ENCODE peak calls at places on chromosomes 13 and 19, in four cellular contexts. J, A, Y and Q are unnamed samples. For H3K27me3, the result is how much of the 10 kb centered on the place peaks cover.

GRCh38 chr19:2491130-2491801 is 15.3 kb downstream of the GADD45B start:
- DNase-seq in J (peak), A (peak), Y (peak), Q (peak)

GRCh38 chr19:9883231-9883758 is 48.2 kb downstream of the PIN1 start:
- DNase-seq in J (no peak), A (peak), Y (no peak), Q (peak)

GRCh38 chr19:15843186-15843585 is 27.7 kb upstream of the OR10H1 start:
- DNase-seq in J (no peak), A (no peak), Y (no peak), Q (no peak)

GRCh38 chr13:36919206-36919832 is 719 bp downstream of the SMAD9 start:
- DNase-seq in J (no peak), A (peak), Y (no peak), Q (peak)

GRCh38 chr13:31250435-31250834 is 50.7 kb downstream of the B3GLCT start:
- DNase-seq in J (no peak), A (no peak), Y (no peak), Q (no peak)

GRCh38 chr13:20720499-20720898 is 17.0 kb downstream of the IL17D start:
- DNase-seq in J (no peak), A (no peak), Y (no peak), Q (no peak)

GRCh38 chr19:43723588-43723987 is 7.7 kb downstream of the IRGC start:
- DNase-seq in J (no peak), A (no peak), Y (peak), Q (no peak)

GRCh38 chr13:114148521-114148855 is 16.1 kb upstream of the RASA3 start:
- DNase-seq in J (peak), A (peak), Y (peak), Q (peak)

GRCh38 chr13:97275265-97275664 is 53.1 kb downstream of the MBNL2 start:
- DNase-seq in J (no peak), A (no peak), Y (peak), Q (no peak)

GRCh38 chr13:59982631-59983382 is 180.9 kb downstream of the DIAPH3 start:
- DNase-seq in J (no peak), A (no peak), Y (no peak), Q (no peak)

GRCh38 chr13:32538234-32538620 is 368 bp downstream of the N4BP2L2 start:
- DNase-seq in J (peak), A (no peak), Y (no peak), Q (peak)

GRCh38 chr13:48715977-48716376 is 62.2 kb downstream of the CYSLTR2 start:
- DNase-seq in J (no peak), A (no peak), Y (no peak), Q (no peak)

GRCh38 chr19:42450314-42450934 is 7.7 kb upstream of the CXCL17 start:
- DNase-seq in J (peak), A (peak), Y (peak), Q (peak)

GRCh38 chr19:5891572-5891937 is 12.0 kb downstream of the NDUFA11 start:
- DNase-seq in J (no peak), A (peak), Y (no peak), Q (no peak)

GRCh38 chr19:55455576-55456235 is 5.7 kb downstream of the ISOC2 start:
- DNase-seq in J (no peak), A (no peak), Y (no peak), Q (no peak)

GRCh38 chr13:28349901-28350654 is 144.8 kb downstream of the FLT1 start:
- DNase-seq in J (no peak), A (no peak), Y (no peak), Q (no peak)
- H3K4me3 ChIP-seq in J (no peak), A (no peak), Y (no peak), Q (no peak)

GRCh38 chr13:38998739-38999138 is 8.1 kb upstream of the STOML3 start:
- DNase-seq in J (no peak), A (no peak), Y (no peak), Q (no peak)

GRCh38 chr13:38990693-38991092 is at the start of gene STOML3:
- DNase-seq in J (no peak), A (no peak), Y (no peak), Q (no peak)

DNA sequence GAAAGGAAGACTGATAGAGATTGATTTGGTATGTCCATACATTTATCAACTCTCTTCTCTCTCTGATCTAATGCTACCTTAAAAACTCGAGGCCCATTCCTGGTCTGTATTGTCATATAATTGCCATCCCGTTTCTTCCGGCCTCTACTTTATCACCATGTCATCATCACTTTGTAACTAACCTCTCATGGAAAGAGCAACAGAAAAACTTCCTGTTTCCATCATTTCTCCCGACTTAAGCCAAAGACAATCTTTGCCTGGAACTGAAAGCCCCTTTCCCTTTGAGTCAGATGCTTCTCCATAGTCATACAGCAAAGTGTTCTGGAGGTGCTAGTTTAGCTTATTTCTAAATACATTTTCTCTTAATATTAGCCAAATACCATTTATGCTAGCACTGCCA is 2.8 kb upstream of the STOML3 start:
- DNase-seq in J (no peak), A (no peak), Y (no peak), Q (no peak)
- H3K27me3 ChIP-seq in J (under half), A (under half), Y (under half), Q (under half)

GRCh38 chr19:11722414-11722813 is 16.3 kb downstream of the ZNF823 start:
- DNase-seq in J (no peak), A (no peak), Y (no peak), Q (no peak)
- H3K4me3 ChIP-seq in J (no peak), A (no peak), Y (no peak), Q (no peak)

GRCh38 chr19:53907193-53907581 is 1.9 kb upstream of the CACNG7 start:
- DNase-seq in J (no peak), A (peak), Y (no peak), Q (peak)
- H3K27me3 ChIP-seq in J (under half), A (half or more), Y (under half), Q (half or more)

DNA sequence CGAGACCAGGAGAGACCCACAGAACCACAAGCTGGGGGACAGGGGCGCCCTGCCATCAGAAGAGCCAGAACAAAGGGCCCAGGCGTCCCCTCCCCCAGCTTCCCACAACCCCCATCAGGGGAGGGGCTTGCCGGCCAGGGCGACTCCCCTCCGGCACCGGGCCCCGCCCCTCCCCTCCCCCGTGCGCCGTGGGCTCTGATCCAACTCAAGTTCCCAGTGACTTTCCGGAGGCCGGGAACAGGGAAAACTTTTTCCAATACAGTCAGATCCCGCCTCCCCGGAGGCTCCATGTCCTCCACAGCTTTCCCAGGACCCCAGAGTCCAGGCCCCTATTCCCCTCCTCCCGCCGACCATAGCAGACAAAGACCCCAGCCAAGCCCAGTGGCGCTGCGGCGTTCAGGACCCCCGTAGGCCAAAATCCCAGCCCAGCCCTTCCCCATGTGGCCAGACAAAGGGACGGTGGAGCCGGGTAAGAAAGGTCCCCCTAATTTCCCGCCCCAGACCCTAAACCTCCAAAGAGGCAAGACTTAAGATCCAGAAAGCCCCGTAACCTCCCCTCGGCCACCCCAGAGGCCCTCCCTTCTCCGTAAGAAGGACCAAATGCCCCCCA is 673 bp downstream of the TEAD2 start:
- DNase-seq in J (peak), A (peak), Y (peak), Q (peak)
- H3K4me3 ChIP-seq in J (peak), A (peak), Y (peak), Q (peak)